ENCODE peak calls at places on chromosome 5, in nine cellular contexts. A is brain microvascular endothelial cell; Z is GM10248; Q is CD4-positive, alpha-beta T cell; S is fibroblast of mammary gland; L is bronchial epithelial cell; M is A549; K is GM23338; R is cardiac muscle cell. Y is an unnamed sample.

GRCh38 chr5:159971931-159972461 is 36.9 kb upstream of the TTC1 start:
- DNase-seq in A (no peak), Z (no peak), Q (no peak), S (no peak), L (no peak), M (no peak), K (peak), R (peak), Y (peak)

GRCh38 chr5:31811210-31811609 is 172.3 kb downstream of the PDZD2 start:
- DNase-seq in A (peak), Z (no peak), Q (no peak), S (peak), L (peak), M (peak), K (no peak), R (no peak), Y (no peak)

GRCh38 chr5:80806929-80807328 is 152.1 kb upstream of the DHFR start:
- DNase-seq in A (no peak), Z (no peak), Q (no peak), S (no peak), L (no peak), M (no peak), K (no peak), R (no peak), Y (no peak)

GRCh38 chr5:112957970-112958773 is 18.4 kb upstream of the DCP2 start:
- DNase-seq in A (peak), Z (peak), Q (no peak), S (peak), L (peak), M (peak), K (no peak), R (no peak), Y (peak)

GRCh38 chr5:180399391-180399790 is 46.3 kb upstream of the GFPT2 start:
- DNase-seq in A (no peak), Z (peak), Q (no peak), S (peak), L (no peak), M (no peak), K (no peak), R (no peak), Y (no peak)

GRCh38 chr5:168679515-168679920 is 100.3 kb upstream of the PANK3 start:
- DNase-seq in A (peak), Z (peak), Q (peak), S (peak), L (peak), M (peak), K (peak), R (peak), Y (peak)

GRCh38 chr5:175861337-175862130 is 9.8 kb upstream of the CPLX2 start:
- DNase-seq in A (no peak), Z (no peak), Q (no peak), S (no peak), L (no peak), M (peak), K (no peak), R (no peak), Y (no peak)

GRCh38 chr5:119166026-119166425 is 95.1 kb downstream of the DMXL1 start:
- DNase-seq in A (no peak), Z (no peak), Q (no peak), S (no peak), L (no peak), M (no peak), K (peak), R (no peak), Y (no peak)

GRCh38 chr5:149857499-149857898 is 87.1 kb downstream of the PDE6A start:
- DNase-seq in A (peak), Z (no peak), Q (no peak), S (peak), L (peak), M (peak), K (no peak), R (no peak), Y (peak)

GRCh38 chr5:118778951-118779350 is 209.4 kb downstream of the DTWD2 start:
- DNase-seq in A (peak), Z (no peak), Q (no peak), S (no peak), L (no peak), M (no peak), K (no peak), R (no peak), Y (no peak)

GRCh38 chr5:132239776-132240175 is 12.1 kb upstream of the P4HA2 start:
- DNase-seq in A (no peak), Z (no peak), Q (no peak), S (no peak), L (no peak), M (no peak), K (no peak), R (no peak), Y (peak)

GRCh38 chr5:55691265-55692105 is 20.6 kb downstream of the SLC38A9 start:
- DNase-seq in A (no peak), Z (peak), Q (no peak), S (peak), L (peak), M (peak), K (peak), R (peak), Y (no peak)

GRCh38 chr5:146426853-146427618 is 20.1 kb upstream of the TCERG1 start:
- DNase-seq in A (peak), Z (peak), Q (no peak), S (peak), L (peak), M (peak), K (peak), R (peak), Y (no peak)

GRCh38 chr5:9282211-9282610 is 263.7 kb downstream of the SEMA5A start:
- DNase-seq in A (no peak), Z (no peak), Q (no peak), S (no peak), L (no peak), M (no peak), K (no peak), R (no peak), Y (no peak)

GRCh38 chr5:134133995-134134541 is 19.6 kb downstream of the TCF7 start:
- DNase-seq in A (no peak), Z (no peak), Q (no peak), S (no peak), L (no peak), M (no peak), K (no peak), R (no peak), Y (no peak)

GRCh38 chr5:116437922-116438578 is 136.6 kb downstream of the SEMA6A start:
- DNase-seq in A (no peak), Z (no peak), Q (no peak), S (no peak), L (no peak), M (no peak), K (peak), R (no peak), Y (no peak)

GRCh38 chr5:54531536-54531935 is 14.0 kb downstream of the SNX18 start:
- DNase-seq in A (no peak), Z (no peak), Q (no peak), S (no peak), L (peak), M (no peak), K (no peak), R (no peak), Y (no peak)

GRCh38 chr5:56259002-56259511 is 25.9 kb upstream of the ANKRD55 start:
- DNase-seq in A (peak), Z (no peak), Q (no peak), S (peak), L (peak), M (peak), K (no peak), R (no peak), Y (no peak)

GRCh38 chr5:77629553-77630245 is 8.8 kb downstream of the OTP start:
- DNase-seq in A (no peak), Z (no peak), Q (no peak), S (no peak), L (no peak), M (peak), K (peak), R (no peak), Y (no peak)

GRCh38 chr5:17720070-17720469 is 85.8 kb downstream of the TAF11L14 start:
- DNase-seq in A (no peak), Z (no peak), Q (no peak), S (no peak), L (no peak), M (no peak), K (no peak), R (no peak), Y (no peak)

GRCh38 chr5:96236051-96236450 is 197.0 kb downstream of the PCSK1 start:
- DNase-seq in A (no peak), Z (no peak), Q (no peak), S (no peak), L (no peak), M (no peak), K (no peak), R (no peak), Y (no peak)

GRCh38 chr5:61052870-61053269 is 107.9 kb downstream of the NDUFAF2 start:
- DNase-seq in A (peak), Z (no peak), Q (no peak), S (peak), L (peak), M (peak), K (no peak), R (no peak), Y (no peak)

GRCh38 chr5:133801955-133802751 is 166.3 kb downstream of the C5orf15 start:
- DNase-seq in A (peak), Z (no peak), Q (no peak), S (peak), L (no peak), M (peak), K (no peak), R (peak), Y (peak)

GRCh38 chr5:172788771-172789686 is 18.0 kb upstream of the DUSP1 start:
- DNase-seq in A (no peak), Z (peak), Q (no peak), S (peak), L (no peak), M (peak), K (no peak), R (peak), Y (peak)

GRCh38 chr5:6656680-6657079 is 23.4 kb downstream of the SRD5A1 start:
- DNase-seq in A (no peak), Z (no peak), Q (no peak), S (peak), L (no peak), M (peak), K (no peak), R (no peak), Y (no peak)

GRCh38 chr5:98510111-98510510 is 263.4 kb upstream of the RGMB start:
- DNase-seq in A (peak), Z (no peak), Q (no peak), S (no peak), L (peak), M (no peak), K (peak), R (no peak), Y (peak)

GRCh38 chr5:167049043-167049663 is 1242.3 kb upstream of the WWC1 start:
- DNase-seq in A (peak), Z (peak), Q (no peak), S (peak), L (peak), M (peak), K (peak), R (peak), Y (no peak)

GRCh38 chr5:85484982-85485574 is 1100.4 kb upstream of the EDIL3 start:
- DNase-seq in A (no peak), Z (no peak), Q (no peak), S (peak), L (no peak), M (peak), K (peak), R (no peak), Y (no peak)

GRCh38 chr5:61371474-61371873 is 39.4 kb downstream of the ZSWIM6 start:
- DNase-seq in A (no peak), Z (no peak), Q (no peak), S (no peak), L (no peak), M (no peak), K (peak), R (no peak), Y (no peak)

GRCh38 chr5:35919191-35919590 is 19.2 kb downstream of the CAPSL start:
- DNase-seq in A (peak), Z (no peak), Q (no peak), S (peak), L (peak), M (no peak), K (no peak), R (no peak), Y (no peak)
- TF ChIP-seq CTCF in A (no peak), Z (no peak), Q (no peak), S (no peak), L (no peak), M (no peak), K (no peak), R (no peak), Y (no peak)

GRCh38 chr5:151110122-151110681 is 29.4 kb upstream of the TNIP1 start:
- DNase-seq in A (no peak), Z (no peak), Q (no peak), S (no peak), L (no peak), M (no peak), K (no peak), R (no peak), Y (no peak)
- TF ChIP-seq CTCF in A (no peak), Z (peak), Q (no peak), S (no peak), L (no peak), M (no peak), K (no peak), R (no peak), Y (no peak)

GRCh38 chr5:115169392-115170127 is at the start of gene TRIM36:
- DNase-seq in A (peak), Z (peak), Q (peak), S (peak), L (peak), M (peak), K (peak), R (peak), Y (peak)
- TF ChIP-seq CTCF in A (peak), Z (peak), Q (no peak), S (peak), L (peak), M (no peak), K (no peak), R (peak), Y (no peak)

GRCh38 chr5:158763217-158763616 is 336.5 kb downstream of the EBF1 start:
- DNase-seq in A (no peak), Z (no peak), Q (no peak), S (no peak), L (no peak), M (no peak), K (no peak), R (no peak), Y (no peak)

GRCh38 chr5:158755971-158756370 is 343.7 kb downstream of the EBF1 start:
- DNase-seq in A (peak), Z (no peak), Q (no peak), S (peak), L (no peak), M (no peak), K (no peak), R (no peak), Y (no peak)

GRCh38 chr5:158756873-158757272 is 342.8 kb downstream of the EBF1 start:
- DNase-seq in A (no peak), Z (no peak), Q (no peak), S (peak), L (no peak), M (no peak), K (peak), R (no peak), Y (no peak)

GRCh38 chr5:158758666-158759065 is 341.1 kb downstream of the EBF1 start:
- DNase-seq in A (peak), Z (no peak), Q (no peak), S (peak), L (peak), M (peak), K (no peak), R (no peak), Y (no peak)

DNA sequence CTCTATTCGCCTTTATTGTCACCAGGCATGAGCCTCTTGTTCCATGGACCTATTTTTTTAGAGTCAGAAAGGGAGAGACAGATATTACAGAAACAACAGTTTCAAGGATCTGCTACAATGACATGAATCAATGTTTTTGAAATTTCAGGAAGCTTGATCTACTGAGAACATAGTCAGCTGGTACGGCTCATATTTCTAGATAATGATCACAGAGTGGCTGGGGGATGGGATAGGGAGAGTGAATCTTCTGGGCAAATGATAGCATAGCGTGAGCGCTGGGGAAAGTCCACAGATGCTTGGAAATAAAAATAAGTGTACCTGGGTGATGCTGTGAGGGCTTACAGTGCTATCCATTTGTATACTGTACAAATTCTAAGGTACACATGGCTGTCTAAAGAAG is 340.4 kb downstream of the EBF1 start:
- DNase-seq in A (peak), Z (no peak), Q (no peak), S (peak), L (no peak), M (no peak), K (no peak), R (no peak), Y (no peak)
- TF ChIP-seq CTCF in A (no peak), Z (no peak), Q (no peak), S (no peak), L (no peak), M (no peak), K (no peak), R (no peak), Y (no peak)